ENCODE peak calls at places on chromosome 10, in six cellular contexts. One of them, this sample, is unnamed.

GRCh38 chr10:129274928-129275474 is 192.0 kb upstream of the MGMT start:
- DNase-seq in CD4-positive, alpha-beta memory T cell: no peak
- DNase-seq in iPS DF 6.9: peak; percentile 47
- DNase-seq in cardiac fibroblast: no peak
- DNase-seq in mammary epithelial cell: no peak
- DNase-seq in Karpas-422: peak; percentile 61
- DNase-seq in this sample: no peak

GRCh38 chr10:85222300-85222699 is 893.9 kb downstream of the CCSER2 start:
- DNase-seq in CD4-positive, alpha-beta memory T cell: no peak
- DNase-seq in iPS DF 6.9: no peak
- DNase-seq in cardiac fibroblast: no peak
- DNase-seq in mammary epithelial cell: no peak
- DNase-seq in Karpas-422: no peak
- DNase-seq in this sample: no peak

GRCh38 chr10:96416643-96417042 is 57.8 kb upstream of the OPALIN start:
- DNase-seq in CD4-positive, alpha-beta memory T cell: no peak
- DNase-seq in iPS DF 6.9: no peak
- DNase-seq in cardiac fibroblast: no peak
- DNase-seq in mammary epithelial cell: peak; percentile 72
- DNase-seq in Karpas-422: no peak
- DNase-seq in this sample: no peak

GRCh38 chr10:77179015-77179695 is 458.5 kb downstream of the KCNMA1 start:
- DNase-seq in CD4-positive, alpha-beta memory T cell: no peak
- DNase-seq in iPS DF 6.9: no peak
- DNase-seq in cardiac fibroblast: peak; percentile 95
- DNase-seq in mammary epithelial cell: peak; percentile 77
- DNase-seq in Karpas-422: no peak
- DNase-seq in this sample: peak; percentile 95

GRCh38 chr10:84256510-84257342 is 11.9 kb downstream of the RGR start:
- DNase-seq in CD4-positive, alpha-beta memory T cell: peak; percentile 16
- DNase-seq in iPS DF 6.9: peak; percentile 52
- DNase-seq in cardiac fibroblast: peak; percentile 65
- DNase-seq in mammary epithelial cell: peak; percentile 16
- DNase-seq in Karpas-422: peak; percentile 75
- DNase-seq in this sample: peak; percentile 39

GRCh38 chr10:97543025-97543546 is 29.5 kb upstream of the ANKRD2 start:
- DNase-seq in CD4-positive, alpha-beta memory T cell: no peak
- DNase-seq in iPS DF 6.9: no peak
- DNase-seq in cardiac fibroblast: peak; percentile 98
- DNase-seq in mammary epithelial cell: peak; percentile 98
- DNase-seq in Karpas-422: no peak
- DNase-seq in this sample: peak; percentile 92

GRCh38 chr10:91598211-91598981 is 34.5 kb downstream of the PPP1R3C start:
- DNase-seq in CD4-positive, alpha-beta memory T cell: no peak
- DNase-seq in iPS DF 6.9: no peak
- DNase-seq in cardiac fibroblast: peak; percentile 87
- DNase-seq in mammary epithelial cell: peak; percentile 87
- DNase-seq in Karpas-422: no peak
- DNase-seq in this sample: peak; percentile 74

GRCh38 chr10:98676895-98677294 is 230.2 kb upstream of the HPS1 start:
- DNase-seq in CD4-positive, alpha-beta memory T cell: no peak
- DNase-seq in iPS DF 6.9: no peak
- DNase-seq in cardiac fibroblast: no peak
- DNase-seq in mammary epithelial cell: no peak
- DNase-seq in Karpas-422: no peak
- DNase-seq in this sample: no peak

GRCh38 chr10:14822879-14823755 is 14.7 kb downstream of the CDNF start:
- DNase-seq in CD4-positive, alpha-beta memory T cell: peak; percentile 56
- DNase-seq in iPS DF 6.9: no peak
- DNase-seq in cardiac fibroblast: peak; percentile 63
- DNase-seq in mammary epithelial cell: peak; percentile 12
- DNase-seq in Karpas-422: peak; percentile 79
- DNase-seq in this sample: peak; percentile 71

GRCh38 chr10:87865201-87866025 is 2.0 kb downstream of the PTEN start:
- DNase-seq in CD4-positive, alpha-beta memory T cell: no peak
- DNase-seq in iPS DF 6.9: no peak
- DNase-seq in cardiac fibroblast: peak; percentile 40
- DNase-seq in mammary epithelial cell: peak; percentile 29
- DNase-seq in Karpas-422: peak; percentile 59
- DNase-seq in this sample: no peak

GRCh38 chr10:31147220-31147608 is 115.5 kb upstream of the ZNF438 start:
- DNase-seq in CD4-positive, alpha-beta memory T cell: no peak
- DNase-seq in iPS DF 6.9: no peak
- DNase-seq in cardiac fibroblast: peak; percentile 93
- DNase-seq in mammary epithelial cell: peak; percentile 75
- DNase-seq in Karpas-422: no peak
- DNase-seq in this sample: peak; percentile 62

GRCh38 chr10:102115775-102116174 is 4.4 kb downstream of the LDB1 start:
- DNase-seq in CD4-positive, alpha-beta memory T cell: no peak
- DNase-seq in iPS DF 6.9: no peak
- DNase-seq in cardiac fibroblast: no peak
- DNase-seq in mammary epithelial cell: no peak
- DNase-seq in Karpas-422: no peak
- DNase-seq in this sample: no peak
- H3K4me3 ChIP-seq in CD4-positive, alpha-beta memory T cell: peak overlapping the region; percentile 54
- H3K4me3 ChIP-seq in iPS DF 6.9: no peak overlapping the region
- H3K4me3 ChIP-seq in cardiac fibroblast: peak overlapping the region; percentile 80
- H3K4me3 ChIP-seq in mammary epithelial cell: no peak overlapping the region
- H3K4me3 ChIP-seq in Karpas-422: peak overlapping the region; percentile 76
- H3K4me3 ChIP-seq in this sample: peak overlapping the region; percentile 82

GRCh38 chr10:80659284-80659683 is 121.6 kb downstream of the SH2D4B start:
- DNase-seq in CD4-positive, alpha-beta memory T cell: no peak
- DNase-seq in iPS DF 6.9: no peak
- DNase-seq in cardiac fibroblast: no peak
- DNase-seq in mammary epithelial cell: no peak
- DNase-seq in Karpas-422: no peak
- DNase-seq in this sample: no peak

GRCh38 chr10:80660736-80661135 is 123.0 kb downstream of the SH2D4B start:
- DNase-seq in CD4-positive, alpha-beta memory T cell: no peak
- DNase-seq in iPS DF 6.9: no peak
- DNase-seq in cardiac fibroblast: no peak
- DNase-seq in mammary epithelial cell: no peak
- DNase-seq in Karpas-422: no peak
- DNase-seq in this sample: no peak

GRCh38 chr10:80660266-80660665 is 122.6 kb downstream of the SH2D4B start:
- DNase-seq in CD4-positive, alpha-beta memory T cell: no peak
- DNase-seq in iPS DF 6.9: no peak
- DNase-seq in cardiac fibroblast: no peak
- DNase-seq in mammary epithelial cell: no peak
- DNase-seq in Karpas-422: no peak
- DNase-seq in this sample: no peak

GRCh38 chr10:80662429-80663211 is 124.9 kb downstream of the SH2D4B start:
- DNase-seq in CD4-positive, alpha-beta memory T cell: peak; percentile 49
- DNase-seq in iPS DF 6.9: peak; percentile 67
- DNase-seq in cardiac fibroblast: peak; percentile 83
- DNase-seq in mammary epithelial cell: peak; percentile 65
- DNase-seq in Karpas-422: peak; percentile 81
- DNase-seq in this sample: peak; percentile 80

GRCh38 chr10:80661526-80661925 is 123.8 kb downstream of the SH2D4B start:
- DNase-seq in CD4-positive, alpha-beta memory T cell: no peak
- DNase-seq in iPS DF 6.9: no peak
- DNase-seq in cardiac fibroblast: no peak
- DNase-seq in mammary epithelial cell: no peak
- DNase-seq in Karpas-422: no peak
- DNase-seq in this sample: no peak
- H3K4me3 ChIP-seq in CD4-positive, alpha-beta memory T cell: no peak overlapping the region
- H3K4me3 ChIP-seq in iPS DF 6.9: no peak overlapping the region
- H3K4me3 ChIP-seq in cardiac fibroblast: no peak overlapping the region
- H3K4me3 ChIP-seq in mammary epithelial cell: no peak overlapping the region
- H3K4me3 ChIP-seq in Karpas-422: no peak overlapping the region
- H3K4me3 ChIP-seq in this sample: no peak overlapping the region

GRCh38 chr10:32952541-32953276 is 5.3 kb downstream of the ITGB1 start:
- DNase-seq in CD4-positive, alpha-beta memory T cell: no peak
- DNase-seq in iPS DF 6.9: no peak
- DNase-seq in cardiac fibroblast: peak; percentile 0
- DNase-seq in mammary epithelial cell: no peak
- DNase-seq in Karpas-422: peak; percentile 54
- DNase-seq in this sample: no peak

GRCh38 chr10:32951111-32951510 is 6.9 kb downstream of the ITGB1 start:
- DNase-seq in CD4-positive, alpha-beta memory T cell: no peak
- DNase-seq in iPS DF 6.9: no peak
- DNase-seq in cardiac fibroblast: no peak
- DNase-seq in mammary epithelial cell: no peak
- DNase-seq in Karpas-422: peak; percentile 49
- DNase-seq in this sample: no peak

GRCh38 chr10:32949221-32949678 is 8.8 kb downstream of the ITGB1 start:
- DNase-seq in CD4-positive, alpha-beta memory T cell: no peak
- DNase-seq in iPS DF 6.9: no peak
- DNase-seq in cardiac fibroblast: no peak
- DNase-seq in mammary epithelial cell: peak; percentile 53
- DNase-seq in Karpas-422: peak; percentile 46
- DNase-seq in this sample: peak; percentile 66

GRCh38 chr10:32952094-32952493 is 5.9 kb downstream of the ITGB1 start:
- DNase-seq in CD4-positive, alpha-beta memory T cell: no peak
- DNase-seq in iPS DF 6.9: no peak
- DNase-seq in cardiac fibroblast: peak; percentile 3
- DNase-seq in mammary epithelial cell: no peak
- DNase-seq in Karpas-422: peak; percentile 53
- DNase-seq in this sample: no peak

DNA sequence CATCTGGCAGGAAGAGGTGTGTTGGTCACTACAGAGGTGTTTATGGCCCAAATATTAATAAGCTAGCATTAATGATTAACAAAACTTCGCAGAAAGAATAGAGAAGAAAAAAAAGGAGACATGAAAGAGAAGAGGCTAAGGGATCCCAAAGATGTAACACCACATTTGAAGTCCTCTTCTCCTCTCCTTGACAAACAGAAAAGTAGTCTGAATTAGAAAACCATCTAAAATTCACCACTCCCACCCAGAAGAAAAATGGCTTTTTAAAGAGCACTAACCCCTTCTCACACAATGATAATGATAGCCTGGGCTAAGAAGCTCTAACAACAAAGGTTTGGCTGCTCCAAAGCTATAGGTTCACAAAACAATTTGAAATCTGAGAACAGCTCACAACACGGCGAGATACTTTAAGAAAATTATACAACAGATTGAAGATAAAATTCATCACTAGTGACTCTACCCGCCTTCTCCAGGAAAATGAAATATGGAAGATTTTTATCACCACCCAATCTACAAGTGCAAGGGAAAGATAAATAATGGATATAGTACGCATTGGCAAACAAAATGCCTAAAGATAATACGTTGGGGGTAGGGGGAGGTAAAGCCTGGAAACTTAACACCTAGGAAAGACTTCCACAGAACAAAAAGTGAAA is 7.4 kb downstream of the ITGB1 start:
- DNase-seq in CD4-positive, alpha-beta memory T cell: no peak
- DNase-seq in iPS DF 6.9: no peak
- DNase-seq in cardiac fibroblast: no peak
- DNase-seq in mammary epithelial cell: no peak
- DNase-seq in Karpas-422: peak; percentile 51
- DNase-seq in this sample: no peak
- H3K4me3 ChIP-seq in CD4-positive, alpha-beta memory T cell: no peak overlapping the region
- H3K4me3 ChIP-seq in iPS DF 6.9: no peak overlapping the region
- H3K4me3 ChIP-seq in cardiac fibroblast: no peak overlapping the region
- H3K4me3 ChIP-seq in mammary epithelial cell: no peak overlapping the region
- H3K4me3 ChIP-seq in Karpas-422: peak overlapping the region; percentile 84
- H3K4me3 ChIP-seq in this sample: no peak overlapping the region

DNA sequence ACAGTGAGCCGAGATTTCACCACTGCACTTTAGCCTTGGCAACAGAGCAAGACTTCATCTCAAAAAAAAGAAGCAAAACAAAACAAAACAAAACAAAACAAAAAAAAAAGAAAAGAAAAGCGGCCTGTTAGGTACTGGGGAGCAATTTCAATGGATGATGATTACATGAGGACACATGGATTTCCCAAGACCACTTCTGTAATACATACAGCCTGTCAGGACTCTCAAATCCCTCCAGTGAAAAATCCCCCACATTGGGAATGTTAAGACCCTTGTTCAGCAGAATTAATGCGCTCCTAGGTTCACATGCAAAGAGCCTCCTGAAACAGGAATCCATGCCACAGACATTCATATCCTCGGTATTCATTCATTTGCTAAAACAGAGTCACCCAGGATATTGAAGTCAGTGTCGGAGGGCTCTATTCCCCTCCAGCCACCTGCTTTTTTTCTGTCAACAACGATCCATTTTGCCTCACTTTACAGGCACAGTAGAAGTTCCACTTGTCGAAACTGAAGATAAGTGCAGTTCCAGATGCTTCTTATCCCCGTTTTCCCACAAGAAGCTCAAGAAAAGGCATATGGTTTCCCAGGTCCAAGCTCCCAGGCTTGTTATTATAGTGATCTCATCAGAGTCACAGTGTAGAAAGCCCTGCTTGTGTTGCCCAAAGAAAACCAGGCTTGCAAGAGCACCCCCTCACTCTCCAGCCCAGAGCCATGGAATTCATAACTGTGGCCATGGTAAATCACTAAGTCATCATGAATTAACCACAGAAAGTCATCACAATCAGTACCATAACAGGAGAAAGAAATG is 20.2 kb downstream of the SLC16A12 start:
- DNase-seq in CD4-positive, alpha-beta memory T cell: no peak
- DNase-seq in iPS DF 6.9: no peak
- DNase-seq in cardiac fibroblast: peak; percentile 99
- DNase-seq in mammary epithelial cell: peak; percentile 90
- DNase-seq in Karpas-422: no peak
- DNase-seq in this sample: peak; percentile 95
- H3K4me3 ChIP-seq in CD4-positive, alpha-beta memory T cell: no peak overlapping the region
- H3K4me3 ChIP-seq in iPS DF 6.9: no peak overlapping the region
- H3K4me3 ChIP-seq in cardiac fibroblast: peak overlapping the region; percentile 26
- H3K4me3 ChIP-seq in mammary epithelial cell: no peak overlapping the region
- H3K4me3 ChIP-seq in Karpas-422: no peak overlapping the region
- H3K4me3 ChIP-seq in this sample: no peak overlapping the region

DNA sequence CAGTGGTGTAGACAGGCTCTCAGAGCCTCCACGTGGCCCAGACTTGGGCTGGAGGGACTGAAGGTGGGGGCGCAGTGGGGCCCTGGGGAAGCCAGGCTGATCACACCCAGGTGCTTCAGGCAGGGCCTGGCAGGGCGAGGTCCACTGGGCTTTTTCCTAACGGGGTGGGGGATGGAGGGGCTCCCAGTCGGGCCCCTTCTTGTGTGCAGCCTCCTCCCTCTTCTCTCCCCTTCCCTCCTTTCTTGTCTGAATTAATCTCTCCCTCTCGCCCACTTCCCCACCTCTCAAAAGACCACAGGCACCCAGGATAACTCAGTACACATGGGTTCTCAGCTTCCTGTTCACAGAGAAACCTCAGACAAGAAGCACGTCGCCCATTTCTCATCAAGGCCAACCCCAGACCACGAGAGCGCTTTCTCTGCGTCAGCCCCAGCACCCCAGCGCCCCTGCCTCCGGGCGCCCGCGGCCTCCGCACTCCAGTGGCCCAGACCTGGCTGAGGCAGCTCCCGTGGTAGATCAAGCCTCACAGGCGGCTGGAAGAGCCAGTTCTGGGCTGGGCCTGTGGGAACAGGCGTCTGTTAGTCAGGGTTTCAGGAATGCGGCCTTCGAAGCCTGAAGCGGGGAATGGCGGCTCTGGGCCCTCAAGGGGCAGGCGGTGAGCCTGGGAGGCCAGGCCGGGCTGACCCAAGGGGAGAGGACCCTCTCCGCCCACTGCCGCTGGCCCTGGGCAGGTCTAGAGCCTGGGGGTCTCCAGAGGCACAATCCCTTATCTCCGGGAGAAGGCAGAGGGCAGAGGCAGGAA is 50.6 kb downstream of the PWWP2B start:
- DNase-seq in CD4-positive, alpha-beta memory T cell: peak; percentile 93
- DNase-seq in iPS DF 6.9: no peak
- DNase-seq in cardiac fibroblast: peak; percentile 76
- DNase-seq in mammary epithelial cell: peak; percentile 97
- DNase-seq in Karpas-422: no peak
- DNase-seq in this sample: peak; percentile 53
- H3K4me3 ChIP-seq in CD4-positive, alpha-beta memory T cell: peak overlapping the region; percentile 51
- H3K4me3 ChIP-seq in iPS DF 6.9: no peak overlapping the region
- H3K4me3 ChIP-seq in cardiac fibroblast: no peak overlapping the region
- H3K4me3 ChIP-seq in mammary epithelial cell: no peak overlapping the region
- H3K4me3 ChIP-seq in Karpas-422: peak overlapping the region; percentile 36
- H3K4me3 ChIP-seq in this sample: no peak overlapping the region

GRCh38 chr10:93074137-93074596 is 474 bp downstream of the CYP26A1 start:
- DNase-seq in CD4-positive, alpha-beta memory T cell: no peak
- DNase-seq in iPS DF 6.9: no peak
- DNase-seq in cardiac fibroblast: no peak
- DNase-seq in mammary epithelial cell: no peak
- DNase-seq in Karpas-422: peak; percentile 56
- DNase-seq in this sample: no peak
- H3K4me3 ChIP-seq in CD4-positive, alpha-beta memory T cell: no peak overlapping the region
- H3K4me3 ChIP-seq in iPS DF 6.9: peak overlapping the region; percentile 38
- H3K4me3 ChIP-seq in cardiac fibroblast: no peak overlapping the region
- H3K4me3 ChIP-seq in mammary epithelial cell: no peak overlapping the region
- H3K4me3 ChIP-seq in Karpas-422: peak overlapping the region; percentile 64
- H3K4me3 ChIP-seq in this sample: no peak overlapping the region

This sample was measured in fibroblast of the aortic adventitia.